ENCODE peak calls at places on chromosomes 12 and 14, in four cellular contexts. U, L, C and K are unnamed samples.

GRCh38 chr14:100363053-100363452 is 39.9 kb downstream of the SLC25A47 start:
- DNase-seq in C (no peak), U (no peak), L (no peak), K (no peak)

GRCh38 chr12:97006585-97006984 is 99.5 kb downstream of the NEDD1 start:
- DNase-seq in C (no peak), U (no peak), L (no peak), K (no peak)

GRCh38 chr12:26614217-26614616 is 218.8 kb downstream of the ITPR2 start:
- DNase-seq in L (no peak), C (no peak), U (peak), K (peak)

GRCh38 chr14:24297190-24297964 is 2.2 kb downstream of the DHRS1 start:
- DNase-seq in U (peak), L (no peak), C (peak), K (peak)

GRCh38 chr12:23168459-23168858 is 543.5 kb downstream of the ETNK1 start:
- DNase-seq in L (no peak), C (no peak), U (no peak), K (no peak)

GRCh38 chr12:1800646-1801284 is 19.6 kb upstream of the LRTM2 start:
- DNase-seq in C (peak), U (peak), L (no peak), K (peak)

GRCh38 chr12:113185180-113186032 is at the start of the genes DDX54 and RITA1:
- DNase-seq in U (peak), L (no peak), C (peak), K (peak)

GRCh38 chr14:23829736-23830474 is 123.7 kb upstream of the DHRS4 start:
- DNase-seq in L (no peak), U (no peak), C (peak), K (peak)

GRCh38 chr12:88325076-88325827 is 183.1 kb downstream of the TMTC3 start:
- DNase-seq in U (no peak), C (no peak), L (no peak), K (peak)

GRCh38 chr14:55298423-55298822 is 27.2 kb downstream of the FBXO34 start:
- DNase-seq in U (no peak), C (no peak), L (no peak), K (no peak)

GRCh38 chr12:122499991-122500684 is 594 bp downstream of the ZCCHC8 start:
- DNase-seq in U (peak), C (peak), L (no peak), K (peak)

GRCh38 chr12:14514154-14514842 is 53.4 kb downstream of the PLBD1 start:
- DNase-seq in U (peak), C (peak), L (no peak), K (no peak)

GRCh38 chr14:32509632-32510187 is 180.6 kb downstream of the AKAP6 start:
- DNase-seq in C (peak), L (no peak), U (no peak), K (peak)

GRCh38 chr12:131564843-131565242 is 146.0 kb upstream of the SFSWAP start:
- DNase-seq in L (no peak), C (no peak), U (no peak), K (no peak)

GRCh38 chr14:30214456-30215090 is 286.9 kb upstream of the PRKD1 start:
- DNase-seq in C (peak), U (peak), L (peak), K (peak)

GRCh38 chr12:32586390-32586789 is 92.7 kb upstream of the DNM1L start:
- DNase-seq in L (no peak), C (no peak), U (no peak), K (no peak)

GRCh38 chr14:105647784-105648608 is 121.6 kb downstream of the TMEM121 start:
- DNase-seq in L (no peak), C (no peak), U (no peak), K (no peak)

GRCh38 chr12:88052686-88053085 is 23.5 kb upstream of the C12orf50 start:
- DNase-seq in U (peak), L (no peak), C (peak), K (no peak)

GRCh38 chr12:88753707-88754106 is 173.4 kb upstream of the KITLG start:
- DNase-seq in U (no peak), C (no peak), L (no peak), K (no peak)

GRCh38 chr14:99884834-99885648 is 91.8 kb downstream of the EML1 start:
- DNase-seq in L (peak), C (peak), U (peak), K (peak)

GRCh38 chr12:109595321-109595902 is 21.8 kb downstream of the MVK start:
- DNase-seq in L (no peak), U (no peak), C (no peak), K (no peak)

GRCh38 chr12:101338087-101338486 is 58.2 kb downstream of the UTP20 start:
- DNase-seq in U (no peak), L (no peak), C (no peak), K (no peak)

GRCh38 chr12:117582135-117582784 is 220.8 kb upstream of the NOS1 start:
- DNase-seq in L (no peak), U (no peak), C (no peak), K (no peak)

GRCh38 chr12:106288510-106289195 is 13.9 kb upstream of the TCP11L2 start:
- DNase-seq in L (no peak), U (no peak), C (peak), K (peak)

GRCh38 chr12:113142173-113142885 is 6.8 kb upstream of the RASAL1 start:
- DNase-seq in C (peak), U (peak), L (no peak), K (no peak)

GRCh38 chr14:82546401-82546800 is 1012.7 kb upstream of the SEL1L start:
- DNase-seq in L (no peak), U (no peak), C (no peak), K (no peak)

GRCh38 chr14:25908707-25909106 is 689.1 kb downstream of the NOVA1 start:
- DNase-seq in C (no peak), U (no peak), L (no peak), K (no peak)

DNA sequence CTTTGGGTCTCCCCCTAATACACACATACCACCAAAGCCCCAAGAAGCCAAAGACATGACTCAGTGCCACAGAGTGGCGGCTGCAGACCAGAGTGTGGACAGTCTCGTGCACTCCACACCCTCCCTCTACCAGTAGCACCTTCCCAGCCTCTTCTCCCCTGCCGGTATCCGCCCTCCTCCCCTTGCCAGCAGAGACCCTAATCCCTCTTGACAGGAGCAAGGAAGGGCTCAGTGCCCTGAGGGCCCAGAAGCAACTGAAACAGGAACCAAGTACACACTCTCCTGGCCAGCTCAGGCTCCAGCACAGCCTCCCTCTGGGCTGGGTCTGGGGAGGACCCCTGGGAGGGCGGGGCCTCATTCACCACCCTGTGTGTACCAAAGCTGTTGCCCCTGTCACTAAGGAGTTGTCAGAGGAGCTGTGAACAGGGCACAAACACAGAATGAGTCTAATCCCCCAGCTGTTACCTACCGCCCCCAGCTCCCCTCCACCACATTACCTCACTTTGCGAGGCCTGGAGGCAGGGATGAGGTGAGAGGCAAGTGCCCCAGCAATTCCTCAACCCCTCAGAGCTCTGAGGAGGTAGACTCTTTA is 8.2 kb downstream of the SPRYD3 start:
- DNase-seq in C (no peak), U (no peak), L (no peak), K (no peak)
- TF ChIP-seq PBX3 in C (no peak), U (no peak), L (no peak), K (no peak)

GRCh38 chr14:33689680-33690079 is 261.2 kb downstream of the EGLN3 start:
- DNase-seq in C (no peak), U (no peak), L (no peak), K (no peak)

GRCh38 chr14:33685026-33685425 is 265.8 kb downstream of the EGLN3 start:
- DNase-seq in C (no peak), U (no peak), L (no peak), K (no peak)

GRCh38 chr14:33686218-33686617 is 264.7 kb downstream of the EGLN3 start:
- DNase-seq in L (no peak), C (no peak), U (no peak), K (no peak)

GRCh38 chr14:33685698-33686097 is 265.2 kb downstream of the EGLN3 start:
- DNase-seq in C (no peak), L (no peak), U (no peak), K (no peak)

DNA sequence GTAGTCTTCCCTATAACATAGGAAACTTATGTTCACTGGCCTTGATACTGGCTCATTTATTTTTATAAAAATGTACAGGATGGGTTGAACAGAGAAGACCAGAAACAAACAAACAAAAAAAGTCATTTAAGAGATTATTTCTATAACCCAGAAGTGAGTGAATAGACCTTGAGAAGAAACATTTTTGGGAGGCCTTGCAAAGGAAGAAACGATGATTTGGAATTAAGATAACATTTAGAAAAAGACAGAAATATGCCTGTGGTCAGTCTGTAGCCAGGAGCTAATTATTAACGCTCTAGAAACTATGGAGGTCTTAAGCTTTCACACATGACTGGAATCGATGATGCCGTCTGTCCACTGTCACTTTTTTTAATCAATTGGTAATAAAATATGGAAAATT is 264.0 kb downstream of the EGLN3 start:
- DNase-seq in L (no peak), U (no peak), C (no peak), K (no peak)
- H3K4me2 ChIP-seq in L (no peak), U (peak), C (no peak), K (no peak)

DNA sequence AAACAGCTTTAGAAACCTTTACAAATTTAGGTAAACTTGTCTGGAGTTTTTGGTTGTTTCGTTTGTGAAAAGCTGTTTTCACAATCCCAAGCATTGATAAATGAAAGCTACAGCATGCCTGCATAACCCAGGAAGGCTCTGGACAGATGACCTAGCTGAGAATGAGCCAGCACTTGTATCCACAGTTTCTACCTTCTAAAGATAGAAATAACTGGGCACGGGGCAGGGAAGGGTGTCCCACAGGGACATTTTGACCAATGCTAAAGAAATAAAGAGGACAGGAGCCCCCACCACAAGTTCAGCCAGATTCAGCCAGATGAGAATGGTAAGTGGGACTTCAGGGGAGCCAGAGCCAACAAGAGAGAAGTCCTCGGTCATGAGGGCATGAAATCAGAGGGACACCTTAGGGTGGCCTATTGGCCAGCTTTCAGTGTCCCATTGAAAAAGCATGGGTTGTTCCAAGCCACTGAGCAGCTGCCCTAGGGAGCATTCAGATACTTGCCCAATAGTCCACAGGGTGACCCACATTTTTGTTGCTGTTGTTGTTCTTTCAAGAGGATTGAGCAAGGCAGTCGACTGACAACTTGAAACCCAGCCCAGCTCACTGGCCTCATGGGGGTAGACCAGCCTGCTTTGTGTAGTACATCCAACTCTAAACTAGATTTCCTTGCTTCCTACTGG is 140.3 kb upstream of the NUDT4 start:
- DNase-seq in L (no peak), C (peak), U (no peak), K (no peak)
- TF ChIP-seq PBX3 in L (no peak), C (no peak), U (no peak), K (no peak)

DNA sequence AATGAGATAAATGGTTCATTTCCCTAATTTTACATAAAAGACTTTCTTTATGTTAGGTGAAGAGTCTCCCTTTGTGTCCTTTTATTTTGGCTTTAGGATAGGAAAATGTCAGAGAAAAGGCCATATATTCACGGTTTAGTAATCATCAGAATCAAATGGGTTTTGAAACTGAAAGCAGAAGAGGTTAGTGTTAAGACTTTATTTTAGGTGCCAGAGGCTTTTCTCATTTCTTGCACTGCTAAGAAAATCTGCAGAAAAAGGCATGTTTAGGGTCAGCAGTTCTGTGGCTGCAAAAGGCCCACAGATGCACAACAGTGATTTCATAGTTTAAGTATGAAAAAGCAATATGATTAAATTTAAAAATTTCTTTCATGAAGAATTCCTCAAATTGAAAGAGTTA is 80.4 kb upstream of the SINHCAF start:
- DNase-seq in U (no peak), C (no peak), L (peak), K (no peak)
- H3K4me2 ChIP-seq in U (no peak), C (no peak), L (peak), K (no peak)

GRCh38 chr12:76152161-76152807 is 67.8 kb upstream of the NAP1L1 start:
- DNase-seq in L (peak), C (no peak), U (no peak), K (no peak)
- TF ChIP-seq PBX3 in L (no peak), C (no peak), U (no peak), K (no peak)

GRCh38 chr12:71810905-71811304 is 28.7 kb upstream of the TBC1D15 start:
- DNase-seq in C (no peak), L (no peak), U (no peak), K (no peak)
- H3K4me2 ChIP-seq in C (no peak), L (no peak), U (no peak), K (no peak)

DNA sequence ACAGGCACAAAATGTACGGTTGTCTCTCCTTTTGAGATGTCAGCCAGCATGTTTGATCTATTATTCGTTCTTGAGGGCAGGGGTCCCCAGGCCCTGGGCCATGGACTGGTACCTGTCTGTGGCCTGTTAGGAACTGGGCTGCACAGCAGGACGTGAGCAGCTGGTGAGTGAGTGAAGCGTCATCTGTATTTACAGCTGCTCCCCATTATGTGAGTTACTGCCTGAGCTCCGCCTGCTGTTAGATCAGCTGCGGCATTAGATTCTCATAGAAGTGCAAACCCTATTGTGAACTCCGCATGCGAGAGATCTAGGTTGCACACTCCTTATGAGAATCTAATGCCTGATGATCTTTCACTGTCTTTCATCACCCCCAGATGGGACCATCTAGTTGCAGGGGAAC is 41.4 kb upstream of the SCN8A start:
- DNase-seq in L (no peak), C (no peak), U (no peak), K (no peak)
- TF ChIP-seq PBX3 in L (no peak), C (no peak), U (no peak), K (no peak)

GRCh38 chr12:94670075-94670474 is 19.7 kb upstream of the TMCC3 start:
- DNase-seq in U (no peak), L (no peak), C (no peak), K (no peak)
- H3K4me2 ChIP-seq in U (no peak), L (no peak), C (no peak), K (no peak)

DNA sequence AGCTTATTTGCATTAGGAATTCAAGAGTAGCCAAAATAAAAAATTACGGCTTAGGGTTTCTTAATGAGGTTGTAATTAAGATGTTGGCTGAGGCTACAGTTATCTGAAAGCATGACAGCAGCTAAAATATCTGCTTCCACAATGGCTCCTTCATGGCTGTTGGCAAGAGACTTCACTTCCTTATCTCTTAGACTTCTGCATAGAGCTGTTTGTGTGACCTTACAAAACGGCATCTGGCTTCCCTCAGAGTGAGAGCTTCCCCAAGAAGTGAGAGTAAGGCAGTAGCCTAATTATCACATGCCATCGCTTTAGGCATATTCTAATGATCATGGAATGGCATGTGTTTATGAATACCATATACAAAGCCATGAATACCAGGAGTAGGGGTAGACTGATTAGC is 57.6 kb downstream of the CCDC59 start:
- DNase-seq in U (no peak), C (no peak), L (no peak), K (no peak)
- TF ChIP-seq PBX3 in U (no peak), C (no peak), L (no peak), K (no peak)